ENCODE peak calls at places on chromosomes 2 and 18, in eight cellular contexts. W is amygdala, I is cardiac muscle cell, S is NCI-H226, O is DMS79, Z is right cardiac atrium, B is posterior vena cava, U is ELR. H is an unnamed sample.

GRCh38 chr2:181264436-181264835 is 192.8 kb upstream of the ITGA4 start:
- DNase-seq in W (no peak), I (no peak), S (peak; percentile 43), O (no peak), Z (no peak), B (no peak), U (no peak), H (no peak)

GRCh38 chr2:240590681-240591111 is 4.2 kb downstream of the CAPN10 start:
- DNase-seq in W (no peak), I (no peak), S (no peak), O (no peak), Z (peak; percentile 38), B (peak; percentile 76), U (no peak), H (no peak)

GRCh38 chr2:65710779-65711295 is 278.4 kb upstream of the SPRED2 start:
- DNase-seq in W (no peak), I (peak; percentile 29), S (peak; percentile 10), O (no peak), Z (no peak), B (no peak), U (peak; percentile 32), H (no peak)

GRCh38 chr2:47964722-47965434 is 58.6 kb upstream of the FBXO11 start:
- DNase-seq in W (no peak), I (no peak), S (peak; percentile 17), O (no peak), Z (no peak), B (no peak), U (no peak), H (no peak)

GRCh38 chr2:61179701-61180639 is 18.0 kb downstream of the C2orf74 start:
- DNase-seq in W (peak; percentile 49), I (peak; percentile 26), S (peak; percentile 82), O (no peak), Z (peak; percentile 95), B (peak; percentile 91), U (peak; percentile 65), H (peak; percentile 56)

GRCh38 chr2:15647622-15648590 is 56.2 kb downstream of the DDX1 start:
- DNase-seq in W (no peak), I (no peak), S (no peak), O (no peak), Z (no peak), B (no peak), U (no peak), H (no peak)

GRCh38 chr18:73093687-73094250 is 226.0 kb upstream of the NETO1 start:
- DNase-seq in W (no peak), I (no peak), S (no peak), O (no peak), Z (no peak), B (no peak), U (no peak), H (no peak)

GRCh38 chr2:36670881-36671595 is 25.5 kb upstream of the VIT start:
- DNase-seq in W (no peak), I (no peak), S (peak; percentile 35), O (no peak), Z (no peak), B (no peak), U (peak; percentile 53), H (no peak)

GRCh38 chr2:41698787-41699422 is 348.9 kb upstream of the PKDCC start:
- DNase-seq in W (peak; percentile 21), I (peak; percentile 49), S (no peak), O (no peak), Z (peak; percentile 86), B (peak; percentile 80), U (peak; percentile 19), H (peak; percentile 46)

GRCh38 chr2:10331702-10332401 is 29.1 kb downstream of the HPCAL1 start:
- DNase-seq in W (no peak), I (no peak), S (no peak), O (no peak), Z (no peak), B (peak; percentile 66), U (no peak), H (no peak)

GRCh38 chr2:68282814-68283812 is 30.8 kb upstream of the PPP3R1 start:
- DNase-seq in W (no peak), I (peak; percentile 17), S (no peak), O (peak; percentile 1), Z (no peak), B (no peak), U (peak; percentile 65), H (no peak)